ENCODE peak calls at places on chromosome X, in nine cellular contexts. M, G, X, U, T, F, J, B and I are unnamed samples.

GRCh38 chrX:145405012-145405411 is 157.7 kb downstream of the SPANXN1 start:
- DNase-seq in M (no peak), U (no peak), B (no peak), T (no peak), X (no peak), F (no peak), G (peak), J (peak), I (peak)

GRCh38 chrX:137033774-137034507 is at the start of gene GPR101:
- DNase-seq in J (no peak), M (no peak), B (no peak), U (no peak), F (no peak), G (no peak), T (no peak), X (no peak), I (no peak)

GRCh38 chrX:140916891-140917290 is 85.5 kb upstream of the SPANXB1 start:
- DNase-seq in M (no peak), T (no peak), J (no peak), B (no peak), G (no peak), U (no peak), F (no peak), X (no peak), I (no peak)

GRCh38 chrX:154436597-154437397 is at the start of gene GDI1:
- DNase-seq in B (no peak), F (peak), X (no peak), G (peak), M (peak), J (peak), T (peak), U (no peak), I (peak)

GRCh38 chrX:140817943-140818342 is 108.4 kb downstream of the LINC00632 start:
- DNase-seq in B (no peak), M (no peak), U (no peak), X (no peak), G (no peak), J (peak), T (no peak), F (peak), I (peak)

GRCh38 chrX:72305286-72306084 is at the start of gene CITED1:
- DNase-seq in T (no peak), F (no peak), M (no peak), G (no peak), B (no peak), J (no peak), X (no peak), U (no peak), I (peak)

GRCh38 chrX:1592863-1593201 is 1.4 kb downstream of the AKAP17A start:
- DNase-seq in G (peak), M (no peak), F (no peak), U (no peak), J (peak), T (no peak), X (no peak), B (no peak), I (no peak)

GRCh38 chrX:47206316-47206715 is 12.2 kb upstream of the CDK16 start:
- DNase-seq in M (no peak), F (no peak), X (no peak), T (no peak), G (no peak), U (no peak), B (no peak), J (no peak), I (no peak)

GRCh38 chrX:154827624-154828408 is 6.6 kb downstream of the SMIM9 start:
- DNase-seq in B (no peak), J (no peak), U (no peak), F (no peak), T (no peak), M (no peak), G (no peak), X (no peak), I (no peak)

GRCh38 chrX:132853040-132853439 is 105.4 kb downstream of the HS6ST2 start:
- DNase-seq in X (no peak), G (no peak), M (no peak), F (no peak), J (peak), B (no peak), U (no peak), T (no peak), I (no peak)

GRCh38 chrX:9164535-9165425 is 130.9 kb upstream of the FAM9B start:
- DNase-seq in T (no peak), X (no peak), M (no peak), G (no peak), B (no peak), J (peak), U (no peak), F (no peak), I (no peak)

GRCh38 chrX:119759333-119759766 is 962 bp downstream of the SOWAHD start:
- DNase-seq in B (no peak), F (no peak), G (no peak), M (no peak), T (no peak), X (no peak), J (no peak), U (no peak), I (no peak)

GRCh38 chrX:38636949-38637819 is 75.8 kb downstream of the TSPAN7 start:
- DNase-seq in T (no peak), J (no peak), M (no peak), B (no peak), F (no peak), X (no peak), G (peak), U (no peak), I (peak)

GRCh38 chrX:18789916-18790315 is 82.5 kb downstream of the PPEF1 start:
- DNase-seq in G (no peak), B (no peak), T (no peak), U (no peak), M (no peak), J (no peak), X (no peak), F (no peak), I (no peak)

GRCh38 chrX:68599256-68600152 is 48.0 kb upstream of the STARD8 start:
- DNase-seq in G (peak), M (no peak), U (no peak), T (no peak), X (no peak), J (peak), B (no peak), F (no peak), I (no peak)

GRCh38 chrX:70960728-70961127 is 29.8 kb upstream of the SLC7A3 start:
- DNase-seq in U (no peak), X (no peak), F (no peak), M (no peak), G (no peak), J (peak), B (no peak), T (no peak), I (peak)

GRCh38 chrX:118862990-118863389 is 39.4 kb downstream of the ZCCHC12 start:
- DNase-seq in X (no peak), B (no peak), U (no peak), G (no peak), T (no peak), M (no peak), F (no peak), J (peak), I (no peak)

GRCh38 chrX:13101439-13102139 is 57.2 kb upstream of the FAM9C start:
- DNase-seq in B (no peak), J (peak), U (no peak), X (no peak), T (peak), G (peak), F (peak), M (peak), I (peak)